ENCODE peak calls at places on chromosomes 16 and 17, in four cellular contexts. K is tibial artery, A is PC-3, D is cardiac muscle cell. Z is an unnamed sample. For H3K36me3, the result is how much of the 10 kb centered on the place peaks cover.

GRCh38 chr17:78184311-78184710 is 2.5 kb downstream of the TK1 start:
- DNase-seq in K (no peak), A (no peak), D (no peak), Z (no peak)

GRCh38 chr17:7438050-7438614 is 1.2 kb upstream of the FGF11 start:
- DNase-seq in K (peak), A (no peak), D (peak), Z (peak)

GRCh38 chr16:87684106-87684677 is 81.6 kb downstream of the KLHDC4 start:
- DNase-seq in K (no peak), A (no peak), D (no peak), Z (no peak)

GRCh38 chr16:82630219-82630618 is 3.5 kb downstream of the CDH13 start:
- DNase-seq in K (no peak), A (peak), D (no peak), Z (no peak)

GRCh38 chr17:74119960-74120359 is 83.5 kb upstream of the RPL38 start:
- DNase-seq in K (no peak), A (no peak), D (no peak), Z (no peak)

GRCh38 chr17:979211-979538 is 401 bp downstream of the NXN start:
- DNase-seq in K (no peak), A (no peak), D (no peak), Z (no peak)

GRCh38 chr17:37756060-37756459 is 11.2 kb upstream of the HNF1B start:
- DNase-seq in K (no peak), A (no peak), D (no peak), Z (no peak)

GRCh38 chr16:83171396-83171795 is 544.6 kb downstream of the CDH13 start:
- DNase-seq in K (no peak), A (no peak), D (no peak), Z (no peak)

GRCh38 chr17:14756469-14756868 is 455.6 kb downstream of the HS3ST3B1 start:
- DNase-seq in K (no peak), A (peak), D (no peak), Z (no peak)

GRCh38 chr16:57868913-57869520 is 66.7 kb upstream of the KIFC3 start:
- DNase-seq in K (no peak), A (no peak), D (no peak), Z (no peak)

GRCh38 chr16:68778551-68779231 is 41.6 kb downstream of the CDH1 start:
- DNase-seq in K (no peak), A (peak), D (peak), Z (no peak)

GRCh38 chr17:79741751-79742588 is 11.2 kb downstream of the ENPP7 start:
- DNase-seq in K (peak), A (peak), D (peak), Z (peak)

GRCh38 chr17:72381597-72382397 is 261.0 kb downstream of the SOX9 start:
- DNase-seq in K (no peak), A (peak), D (peak), Z (no peak)
- H3K36me3 ChIP-seq in K (under half), A (under half), D (under half), Z (under half)

DNA sequence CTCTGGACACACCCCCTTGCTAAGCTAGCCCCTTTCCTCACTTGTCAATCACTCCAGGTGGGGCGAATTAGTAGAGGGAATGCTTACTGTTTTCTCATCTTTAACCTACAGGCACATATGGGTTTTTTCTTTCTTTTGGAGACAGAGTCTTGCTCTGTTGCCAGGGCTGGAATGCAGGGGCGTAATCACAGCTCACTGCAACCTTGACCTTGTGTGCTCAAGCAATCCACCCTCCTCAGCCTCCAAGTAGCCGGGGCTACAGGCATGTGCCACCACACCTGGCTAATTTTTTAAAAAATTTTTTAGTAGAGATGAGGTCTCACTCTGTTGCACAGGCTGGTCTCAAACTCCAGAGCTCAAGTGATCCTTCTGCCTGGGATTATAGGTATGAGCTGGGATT is 38.8 kb upstream of the RHBDL3 start:
- DNase-seq in K (no peak), A (no peak), D (no peak), Z (no peak)
- TF ChIP-seq CTCF in K (no peak), A (no peak), D (no peak), Z (no peak)

DNA sequence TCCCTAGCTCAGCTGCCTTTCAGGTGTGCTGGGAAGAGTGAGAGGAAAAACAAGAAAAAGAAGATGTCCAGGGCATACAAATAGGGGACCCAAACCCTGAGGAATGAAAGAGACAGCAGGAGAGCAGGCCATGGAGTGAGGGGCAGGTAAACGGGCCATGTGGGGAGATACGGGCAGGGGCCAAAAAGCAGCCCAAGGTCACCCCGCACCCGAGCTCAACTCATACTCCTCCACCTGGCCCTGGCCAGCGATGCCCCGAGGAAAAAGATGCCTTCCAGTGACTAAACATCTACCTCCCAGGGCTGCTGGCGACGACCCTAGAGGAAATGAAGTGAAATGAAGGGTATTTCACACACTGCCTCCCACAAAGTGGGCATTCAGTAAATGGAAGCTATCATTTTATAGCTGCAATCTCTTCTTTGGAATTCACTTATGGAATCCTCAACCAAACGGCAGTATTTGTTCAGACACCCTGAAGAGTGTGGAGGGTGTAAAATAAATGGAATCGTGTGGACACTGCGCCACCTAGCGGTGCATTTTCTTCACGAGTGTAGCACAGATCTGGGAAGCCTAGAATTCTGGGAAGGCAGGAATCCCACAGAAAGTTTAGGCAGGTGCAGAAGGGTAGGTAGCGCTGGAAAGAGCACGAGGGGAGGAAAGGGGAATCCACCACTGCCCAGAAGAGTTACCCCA is 14.9 kb downstream of the ELAC2 start:
- DNase-seq in K (peak), A (peak), D (peak), Z (no peak)
- H3K36me3 ChIP-seq in K (half or more), A (half or more), D (half or more), Z (half or more)

GRCh38 chr17:57499648-57500049 is 243.3 kb downstream of the MSI2 start:
- DNase-seq in K (no peak), A (no peak), D (no peak), Z (no peak)
- TF ChIP-seq CTCF in K (no peak), A (no peak), D (no peak), Z (no peak)

GRCh38 chr16:48291303-48291702 is 44.0 kb upstream of the ABCC11 start:
- DNase-seq in K (no peak), A (no peak), D (no peak), Z (no peak)
- H3K36me3 ChIP-seq in K (half or more), A (under half), D (under half), Z (under half)